ENCODE peak calls at places on chromosomes 3 and 15, in five cellular contexts. W, O, G, B and D are unnamed samples.
A peak's percentile ranks its signal among the peaks of the same experiment; 100 is the strongest.

GRCh38 chr3:162538466-162538865 is 1041.9 kb downstream of the OTOL1 start:
- DNase-seq in W (no peak), O (no peak), G (no peak), B (no peak), D (peak; percentile 39)

GRCh38 chr3:169980055-169980454 is 13.4 kb downstream of the SEC62 start:
- DNase-seq in W (no peak), O (no peak), G (peak; percentile 51), B (no peak), D (no peak)

GRCh38 chr15:71443538-71443937 is 328.3 kb downstream of the THSD4 start:
- DNase-seq in W (peak; percentile 54), O (peak; percentile 70), G (peak; percentile 44), B (peak; percentile 79), D (peak; percentile 38)

GRCh38 chr15:79003301-79003700 is 58.5 kb upstream of the CTSH start:
- DNase-seq in W (no peak), O (no peak), G (peak; percentile 42), B (no peak), D (no peak)

GRCh38 chr15:32134777-32135307 is 104.5 kb downstream of the CHRNA7 start:
- DNase-seq in W (no peak), O (no peak), G (no peak), B (no peak), D (no peak)

GRCh38 chr3:25169146-25169545 is 258.9 kb upstream of the RARB start:
- DNase-seq in W (no peak), O (no peak), G (no peak), B (no peak), D (no peak)

GRCh38 chr3:160052385-160053047 is 63.9 kb downstream of the IL12A start:
- DNase-seq in W (no peak), O (no peak), G (peak; percentile 13), B (no peak), D (peak; percentile 22)

GRCh38 chr3:183477801-183478456 is 49.5 kb upstream of the MCF2L2 start:
- DNase-seq in W (no peak), O (no peak), G (no peak), B (no peak), D (no peak)

GRCh38 chr3:32451049-32451659 is 51.5 kb downstream of the CMTM6 start:
- DNase-seq in W (no peak), O (no peak), G (no peak), B (no peak), D (no peak)

GRCh38 chr15:73984208-73984979 is 7.7 kb downstream of the STOML1 start:
- DNase-seq in W (no peak), O (no peak), G (no peak), B (no peak), D (peak; percentile 58)

GRCh38 chr3:27081566-27081965 is 287.6 kb downstream of the NEK10 start:
- DNase-seq in W (no peak), O (no peak), G (no peak), B (no peak), D (no peak)

GRCh38 chr15:30877070-30877469 is 26.6 kb upstream of the FAN1 start:
- DNase-seq in W (no peak), O (no peak), G (no peak), B (no peak), D (no peak)

GRCh38 chr3:194097141-194097880 is 38.6 kb upstream of the HES1 start:
- DNase-seq in W (peak; percentile 24), O (peak; percentile 20), G (no peak), B (no peak), D (no peak)

GRCh38 chr3:29156071-29156715 is 124.7 kb upstream of the RBMS3 start:
- DNase-seq in W (no peak), O (no peak), G (no peak), B (peak; percentile 42), D (no peak)

GRCh38 chr3:16456784-16457415 is 56.6 kb downstream of the RFTN1 start:
- DNase-seq in W (no peak), O (no peak), G (peak; percentile 50), B (no peak), D (peak; percentile 72)

GRCh38 chr3:123344175-123344908 is 104.5 kb downstream of the ADCY5 start:
- DNase-seq in W (no peak), O (no peak), G (peak; percentile 26), B (no peak), D (peak; percentile 52)

GRCh38 chr3:122505676-122506075 is 9.1 kb downstream of the KPNA1 start:
- DNase-seq in W (no peak), O (no peak), G (no peak), B (no peak), D (no peak)

GRCh38 chr3:149610351-149611105 is 47.3 kb downstream of the WWTR1 start:
- DNase-seq in W (no peak), O (peak; percentile 32), G (no peak), B (no peak), D (no peak)

GRCh38 chr3:98985406-98985805 is 83.9 kb upstream of the DCBLD2 start:
- DNase-seq in W (no peak), O (no peak), G (no peak), B (no peak), D (no peak)

GRCh38 chr15:84575493-84575892 is 25.3 kb upstream of the ZSCAN2 start:
- DNase-seq in W (no peak), O (no peak), G (no peak), B (no peak), D (no peak)

GRCh38 chr15:84570164-84570692 is 30.6 kb upstream of the ZSCAN2 start:
- DNase-seq in W (peak; percentile 60), O (peak; percentile 82), G (peak; percentile 55), B (no peak), D (peak; percentile 72)

DNA sequence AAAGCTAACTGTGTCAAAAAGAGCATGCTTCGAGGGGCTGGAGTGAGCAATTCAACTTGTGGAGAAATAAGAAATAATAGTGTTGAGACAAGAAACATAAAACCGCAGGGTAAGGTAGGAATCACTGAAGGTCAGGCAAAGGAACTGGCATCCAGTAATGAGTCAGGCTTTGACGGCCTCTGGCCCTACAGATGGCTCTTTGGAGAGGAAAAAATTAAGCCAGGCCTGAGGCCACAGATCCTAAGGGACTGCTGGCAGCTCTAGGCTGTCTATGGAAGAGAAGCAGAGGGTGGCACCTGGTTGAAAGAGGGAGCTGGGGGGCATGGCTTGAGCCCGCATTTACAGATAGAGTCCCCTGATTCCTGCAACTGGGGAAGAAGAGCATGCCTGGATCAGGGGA is 28.6 kb upstream of the ZSCAN2 start:
- DNase-seq in W (no peak), O (no peak), G (no peak), B (no peak), D (peak; percentile 67)
- TF ChIP-seq CTCF in W (no peak), O (no peak), G (no peak), B (no peak), D (no peak)

DNA sequence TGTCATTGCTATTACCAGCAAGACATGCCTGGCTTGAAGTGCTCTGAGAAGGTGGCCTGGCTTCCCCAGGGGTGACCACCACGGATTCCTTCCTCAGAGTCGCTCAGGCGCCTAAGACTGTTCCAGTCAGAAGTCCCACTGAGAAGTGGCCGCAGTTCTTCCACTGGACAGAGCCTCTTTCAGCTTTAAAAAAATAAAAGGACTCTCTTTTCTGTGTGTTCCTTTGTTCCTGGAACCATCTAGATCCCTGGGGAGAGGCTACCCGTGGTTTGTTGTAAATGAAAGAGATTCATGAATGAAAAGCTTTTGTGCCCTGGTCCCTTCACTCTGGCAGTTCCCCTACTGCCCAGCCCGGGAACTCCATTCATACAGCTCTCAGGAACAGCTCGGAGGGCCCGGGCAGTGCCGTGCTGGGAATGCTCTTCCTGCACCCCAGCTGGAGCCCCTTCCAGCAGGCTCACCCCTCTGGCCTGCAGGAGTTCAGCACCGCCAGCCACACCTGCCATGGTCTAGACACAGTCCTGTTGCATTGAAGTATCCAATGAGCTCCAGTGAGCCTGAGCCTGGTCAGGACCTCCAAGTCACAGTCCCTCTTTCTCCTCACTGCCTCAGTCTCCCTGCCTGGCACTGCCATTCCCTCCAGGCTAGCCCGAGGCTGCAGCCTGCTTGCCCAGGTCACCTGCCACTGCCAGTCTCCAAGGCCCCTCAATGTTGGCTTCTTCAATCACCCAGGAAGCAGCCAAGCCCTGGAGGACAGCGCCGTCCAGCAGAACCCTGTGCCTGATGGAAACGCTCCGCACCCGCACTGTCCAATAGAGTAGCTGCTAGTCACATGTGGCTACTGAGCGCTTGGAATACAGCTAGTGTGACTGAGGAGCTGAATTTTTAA is 75.4 kb downstream of the XXYLT1 start:
- DNase-seq in W (peak; percentile 10), O (no peak), G (no peak), B (no peak), D (no peak)
- TF ChIP-seq CTCF in W (no peak), O (no peak), G (no peak), B (no peak), D (no peak)

GRCh38 chr3:97967966-97968365 is 4.3 kb downstream of the RIOX2 start:
- DNase-seq in W (no peak), O (no peak), G (no peak), B (no peak), D (no peak)
- TF ChIP-seq CTCF in W (no peak), O (no peak), G (no peak), B (no peak), D (no peak)

DNA sequence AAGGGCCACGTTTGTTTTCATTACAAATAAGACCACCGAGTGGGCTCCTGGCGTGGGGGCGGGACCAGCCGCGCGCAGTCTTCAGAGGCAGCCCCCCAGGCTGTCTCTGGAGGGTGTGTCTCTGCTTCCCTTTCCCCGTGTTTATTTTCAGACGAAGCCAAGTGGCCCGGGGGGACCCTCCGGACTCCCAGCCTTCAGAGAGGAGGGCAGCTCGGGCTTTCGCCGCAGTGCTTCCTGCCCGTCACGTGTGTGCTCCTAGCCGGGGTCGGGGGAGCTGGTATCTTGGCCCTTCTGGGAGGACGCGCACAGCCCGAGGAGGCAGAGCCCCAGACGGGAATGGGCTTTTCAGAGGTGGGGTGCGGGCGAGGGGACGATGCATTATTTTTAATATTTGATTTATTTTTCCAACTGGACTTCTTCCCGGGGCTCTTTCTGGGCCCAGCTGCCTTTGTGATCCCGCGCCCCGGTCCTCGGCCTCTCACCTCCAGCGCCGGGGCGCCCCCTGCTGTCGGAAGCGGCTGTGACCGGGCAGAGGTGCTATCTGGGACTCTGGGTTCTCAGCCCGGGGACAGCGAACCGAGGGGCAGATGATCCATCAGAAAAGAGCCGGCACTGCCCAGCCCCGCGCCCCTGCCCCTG is 69.9 kb upstream of the CGNL1 start:
- DNase-seq in W (peak; percentile 80), O (peak; percentile 96), G (peak; percentile 64), B (peak; percentile 91), D (peak; percentile 61)
- TF ChIP-seq CTCF in W (peak; percentile 63), O (peak; percentile 79), G (peak; percentile 65), B (peak; percentile 77), D (peak; percentile 92)